ENCODE peak calls at places on chromosomes 5 and 9, in nine cellular contexts. W is GM12864, T is thoracic aorta, E is AG09319, Q is neural crest cell, Y is endothelial cell, G is PC-9, I is fibroblast of mammary gland, P is HCT116. S is an unnamed sample.
A peak's percentile ranks its signal among the peaks of the same experiment; 100 is the strongest.

GRCh38 chr9:98253563-98253962 is 1.9 kb downstream of the TBC1D2 start:
- DNase-seq in I (no peak), E (no peak), W (no peak), P (no peak), T (no peak), Y (no peak), G (peak; percentile 42), Q (no peak), S (no peak)

GRCh38 chr5:122352331-122352730 is 40.3 kb downstream of the SNCAIP start:
- DNase-seq in I (peak; percentile 82), P (no peak), T (no peak), W (no peak), E (no peak), G (no peak), Y (no peak), Q (no peak), S (no peak)

GRCh38 chr5:87300744-87301143 is 33.1 kb downstream of the RASA1 start:
- DNase-seq in I (peak; percentile 96), Y (no peak), Q (no peak), G (peak; percentile 33), W (no peak), E (peak; percentile 46), T (peak; percentile 48), P (peak; percentile 81), S (no peak)

GRCh38 chr9:124632077-124632621 is 125.0 kb upstream of the NR5A1 start:
- DNase-seq in Q (no peak), I (peak; percentile 62), W (no peak), Y (no peak), P (no peak), G (no peak), E (no peak), T (no peak), S (no peak)

GRCh38 chr5:40381676-40382363 is 297.9 kb upstream of the PTGER4 start:
- DNase-seq in E (no peak), P (no peak), Y (no peak), W (no peak), T (no peak), I (peak; percentile 64), G (no peak), Q (no peak), S (no peak)

GRCh38 chr5:163503106-163504090 is 2.0 kb upstream of the MAT2B start:
- DNase-seq in Y (peak; percentile 51), E (peak; percentile 75), G (peak; percentile 63), T (peak; percentile 12), Q (peak; percentile 62), I (peak; percentile 89), P (peak; percentile 69), W (peak; percentile 34), S (peak; percentile 48)

GRCh38 chr5:9313751-9314150 is 232.1 kb downstream of the SEMA5A start:
- DNase-seq in T (no peak), P (no peak), Q (no peak), E (no peak), Y (no peak), G (no peak), I (no peak), W (no peak), S (no peak)

GRCh38 chr9:18585996-18586395 is 112.0 kb downstream of the ADAMTSL1 start:
- DNase-seq in I (no peak), W (no peak), P (no peak), E (no peak), Y (no peak), T (no peak), Q (no peak), G (no peak), S (no peak)

GRCh38 chr5:78667461-78668103 is 19.0 kb upstream of the LHFPL2 start:
- DNase-seq in Q (no peak), Y (no peak), I (peak; percentile 37), W (no peak), G (no peak), P (no peak), T (no peak), E (no peak), S (no peak)

GRCh38 chr5:41414598-41414997 is 95.8 kb downstream of the PLCXD3 start:
- DNase-seq in T (no peak), E (peak; percentile 70), Y (no peak), Q (no peak), W (no peak), I (peak; percentile 97), P (peak; percentile 67), G (peak; percentile 66), S (peak; percentile 30)

GRCh38 chr5:87182622-87183021 is 85.1 kb upstream of the RASA1 start:
- DNase-seq in P (no peak), Y (no peak), I (no peak), W (no peak), G (no peak), Q (no peak), T (no peak), E (no peak), S (no peak)

GRCh38 chr9:26685857-26686256 is 206.7 kb downstream of the CAAP1 start:
- DNase-seq in Y (no peak), T (no peak), I (no peak), G (no peak), P (no peak), E (no peak), W (no peak), Q (no peak), S (no peak)

DNA sequence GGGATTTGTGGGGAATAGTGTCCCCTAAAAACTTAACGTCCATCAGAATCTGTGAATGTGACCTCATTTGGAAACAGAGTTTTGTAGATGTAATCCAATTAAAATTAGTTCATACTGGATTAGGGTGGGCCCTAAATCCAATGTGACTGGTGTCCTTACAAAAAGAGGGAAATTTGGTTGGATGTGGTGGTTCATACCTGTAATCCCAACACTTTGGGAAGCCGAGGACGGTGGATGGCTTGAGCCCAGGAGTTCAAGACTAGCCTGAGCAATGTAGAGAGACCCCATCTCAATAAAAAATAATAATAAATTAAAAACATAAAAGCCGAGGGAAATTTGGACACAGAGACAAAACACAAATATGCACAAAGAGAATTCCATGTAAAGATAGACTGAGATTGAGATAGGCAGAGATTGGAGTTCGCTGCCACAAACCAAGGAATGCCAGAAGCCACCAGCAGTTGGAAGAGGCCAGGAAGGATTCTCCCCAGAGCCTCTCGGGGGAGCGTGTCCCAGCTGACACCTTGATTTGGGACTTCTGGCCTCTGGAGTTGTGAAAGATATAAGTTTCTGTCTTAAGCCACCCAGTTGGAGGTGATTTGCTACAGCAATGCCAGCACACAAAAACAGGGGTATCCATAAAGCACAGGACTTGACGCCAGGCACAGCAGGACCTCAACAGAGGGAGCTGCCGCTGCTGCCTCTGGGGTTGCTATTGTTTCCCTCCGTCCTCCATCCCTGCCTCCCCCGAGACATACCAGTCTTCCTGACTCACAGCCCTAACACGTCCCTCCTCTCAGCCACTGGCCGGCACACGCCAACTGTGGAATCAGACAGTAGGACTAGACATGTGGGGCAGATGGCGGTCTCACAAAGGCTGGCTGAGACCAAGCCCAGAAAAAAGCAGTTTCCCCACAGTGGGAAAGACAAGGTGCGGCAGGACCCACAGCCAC is 73.8 kb upstream of the IL17B start:
- DNase-seq in Q (no peak), E (no peak), G (peak; percentile 57), W (no peak), T (peak; percentile 68), P (no peak), I (peak; percentile 92), Y (no peak), S (no peak)
- TF ChIP-seq CTCF in Q (no peak), E (peak; percentile 25), G (no peak), W (no peak), T (no peak), P (no peak), I (no peak), Y (no peak), S (no peak)

GRCh38 chr5:108504974-108505373 is 123.1 kb upstream of the FBXL17 start:
- DNase-seq in Q (no peak), G (no peak), P (no peak), W (no peak), I (no peak), T (no peak), Y (no peak), E (no peak), S (no peak)

GRCh38 chr5:108508976-108509375 is 127.1 kb upstream of the FBXL17 start:
- DNase-seq in Q (no peak), G (no peak), W (no peak), I (no peak), Y (no peak), P (no peak), E (no peak), T (no peak), S (no peak)

GRCh38 chr5:108505608-108506007 is 123.7 kb upstream of the FBXL17 start:
- DNase-seq in W (no peak), I (no peak), G (no peak), T (no peak), P (no peak), Y (no peak), Q (no peak), E (no peak), S (no peak)

GRCh38 chr5:108507631-108508030 is 125.7 kb upstream of the FBXL17 start:
- DNase-seq in I (no peak), P (no peak), Q (no peak), E (no peak), G (no peak), W (no peak), T (no peak), Y (no peak), S (no peak)

DNA sequence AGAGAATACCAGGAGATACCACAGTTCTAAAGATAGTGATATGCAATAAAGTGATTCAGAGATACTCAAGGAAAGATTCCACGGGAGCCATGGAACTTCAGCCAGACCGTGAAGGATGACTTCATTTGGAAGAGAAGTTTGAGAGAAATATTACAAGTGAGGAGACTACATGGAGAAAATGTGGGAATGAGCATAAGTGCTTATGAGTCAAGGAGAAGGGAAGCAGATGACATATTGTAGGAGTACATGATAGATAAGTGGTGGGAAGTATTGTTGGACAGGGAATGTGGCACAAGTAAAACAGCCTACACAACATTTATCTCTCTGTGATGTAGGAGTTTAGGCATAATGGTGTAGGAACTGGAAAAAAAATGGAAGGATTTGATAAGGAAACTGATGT is 122.1 kb upstream of the FBXL17 start:
- DNase-seq in W (no peak), T (no peak), P (no peak), E (no peak), G (no peak), Y (no peak), I (peak; percentile 5), Q (no peak), S (no peak)
- TF ChIP-seq CTCF in W (no peak), T (no peak), P (no peak), E (no peak), G (no peak), Y (no peak), I (no peak), Q (no peak), S (no peak)

DNA sequence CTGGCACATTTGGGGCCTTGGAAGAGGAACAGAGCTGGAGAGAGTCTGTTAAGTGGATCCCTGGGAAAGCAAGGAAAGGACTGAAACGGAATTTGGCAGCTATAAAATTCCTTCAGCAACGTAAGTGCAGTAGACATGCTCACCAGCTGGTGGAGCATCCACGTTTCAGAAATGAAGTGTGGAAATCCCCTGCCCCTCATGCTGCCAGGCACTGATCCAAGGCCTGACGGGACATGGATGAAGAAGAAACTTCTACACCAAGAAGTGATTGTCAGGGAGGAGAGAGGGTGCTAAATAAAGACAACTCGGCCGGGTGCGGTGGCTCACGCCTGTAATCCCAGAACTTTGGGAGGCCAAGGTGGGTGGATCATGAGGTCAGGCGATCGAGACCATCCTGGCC is 209.3 kb downstream of the ROR2 start:
- DNase-seq in W (no peak), G (no peak), I (peak; percentile 81), E (no peak), T (no peak), P (no peak), Y (no peak), Q (no peak), S (no peak)
- TF ChIP-seq CTCF in W (no peak), G (no peak), I (peak; percentile 47), E (peak; percentile 56), T (no peak), P (no peak), Y (no peak), Q (peak; percentile 15), S (no peak)

GRCh38 chr5:120735076-120735475 is 271.0 kb downstream of the PRR16 start:
- DNase-seq in W (no peak), Y (no peak), P (no peak), T (no peak), Q (no peak), E (no peak), G (no peak), I (peak; percentile 2), S (no peak)
- TF ChIP-seq CTCF in W (no peak), Y (no peak), P (no peak), T (no peak), Q (no peak), E (no peak), G (no peak), I (peak; percentile 4), S (no peak)